ENCODE peak calls at places on chromosome 9, in nine cellular contexts. One of them, this sample, is unnamed.

GRCh38 chr9:71210326-71210725 is 88.9 kb upstream of the TRPM3 start:
- DNase-seq in SK-N-SH: no peak
- DNase-seq in neural crest cell: no peak
- DNase-seq in AG09309: no peak
- DNase-seq in progenitor cell of endocrine pancreas: no peak
- DNase-seq in epithelial cell of esophagus: no peak
- DNase-seq in left lung: no peak
- DNase-seq in HFF-Myc: no peak
- DNase-seq in choroid plexus epithelial cell: no peak
- DNase-seq in this sample: no peak

GRCh38 chr9:98057095-98057799 is 715 bp downstream of the NANS start:
- DNase-seq in SK-N-SH: no peak
- DNase-seq in neural crest cell: no peak
- DNase-seq in AG09309: no peak
- DNase-seq in progenitor cell of endocrine pancreas: no peak
- DNase-seq in epithelial cell of esophagus: no peak
- DNase-seq in left lung: no peak
- DNase-seq in HFF-Myc: no peak
- DNase-seq in choroid plexus epithelial cell: peak
- DNase-seq in this sample: no peak

GRCh38 chr9:135898634-135899407 is 8.5 kb downstream of the CAMSAP1 start:
- DNase-seq in SK-N-SH: no peak
- DNase-seq in neural crest cell: no peak
- DNase-seq in AG09309: peak
- DNase-seq in progenitor cell of endocrine pancreas: no peak
- DNase-seq in epithelial cell of esophagus: no peak
- DNase-seq in left lung: no peak
- DNase-seq in HFF-Myc: peak
- DNase-seq in choroid plexus epithelial cell: no peak
- DNase-seq in this sample: no peak

GRCh38 chr9:90600029-90600428 is 42.6 kb downstream of the DIRAS2 start:
- DNase-seq in SK-N-SH: no peak
- DNase-seq in neural crest cell: no peak
- DNase-seq in AG09309: no peak
- DNase-seq in progenitor cell of endocrine pancreas: no peak
- DNase-seq in epithelial cell of esophagus: peak
- DNase-seq in left lung: no peak
- DNase-seq in HFF-Myc: no peak
- DNase-seq in choroid plexus epithelial cell: no peak
- DNase-seq in this sample: no peak

GRCh38 chr9:35814106-35814840 is 569 bp downstream of the HINT2 start:
- DNase-seq in SK-N-SH: peak
- DNase-seq in neural crest cell: peak
- DNase-seq in AG09309: no peak
- DNase-seq in progenitor cell of endocrine pancreas: peak
- DNase-seq in epithelial cell of esophagus: peak
- DNase-seq in left lung: peak
- DNase-seq in HFF-Myc: no peak
- DNase-seq in choroid plexus epithelial cell: peak
- DNase-seq in this sample: no peak

GRCh38 chr9:109387206-109387605 is 66.3 kb upstream of the EPB41L4B start:
- DNase-seq in SK-N-SH: no peak
- DNase-seq in neural crest cell: no peak
- DNase-seq in AG09309: no peak
- DNase-seq in progenitor cell of endocrine pancreas: no peak
- DNase-seq in epithelial cell of esophagus: no peak
- DNase-seq in left lung: no peak
- DNase-seq in HFF-Myc: no peak
- DNase-seq in choroid plexus epithelial cell: no peak
- DNase-seq in this sample: no peak

GRCh38 chr9:34430843-34431437 is 27.4 kb downstream of the FAM219A start:
- DNase-seq in SK-N-SH: peak
- DNase-seq in neural crest cell: peak
- DNase-seq in AG09309: no peak
- DNase-seq in progenitor cell of endocrine pancreas: peak
- DNase-seq in epithelial cell of esophagus: peak
- DNase-seq in left lung: peak
- DNase-seq in HFF-Myc: no peak
- DNase-seq in choroid plexus epithelial cell: peak
- DNase-seq in this sample: no peak

GRCh38 chr9:135968083-135968476 is 6.9 kb upstream of the UBAC1 start:
- DNase-seq in SK-N-SH: no peak
- DNase-seq in neural crest cell: no peak
- DNase-seq in AG09309: no peak
- DNase-seq in progenitor cell of endocrine pancreas: no peak
- DNase-seq in epithelial cell of esophagus: no peak
- DNase-seq in left lung: no peak
- DNase-seq in HFF-Myc: no peak
- DNase-seq in choroid plexus epithelial cell: peak
- DNase-seq in this sample: no peak

GRCh38 chr9:75976549-75976948 is 86.1 kb downstream of the PCSK5 start:
- DNase-seq in SK-N-SH: no peak
- DNase-seq in neural crest cell: no peak
- DNase-seq in AG09309: no peak
- DNase-seq in progenitor cell of endocrine pancreas: no peak
- DNase-seq in epithelial cell of esophagus: no peak
- DNase-seq in left lung: no peak
- DNase-seq in HFF-Myc: no peak
- DNase-seq in choroid plexus epithelial cell: no peak
- DNase-seq in this sample: no peak

GRCh38 chr9:75974006-75974766 is 83.7 kb downstream of the PCSK5 start:
- DNase-seq in SK-N-SH: no peak
- DNase-seq in neural crest cell: no peak
- DNase-seq in AG09309: peak
- DNase-seq in progenitor cell of endocrine pancreas: no peak
- DNase-seq in epithelial cell of esophagus: no peak
- DNase-seq in left lung: no peak
- DNase-seq in HFF-Myc: no peak
- DNase-seq in choroid plexus epithelial cell: no peak
- DNase-seq in this sample: no peak

GRCh38 chr9:75983320-75983719 is 92.8 kb downstream of the PCSK5 start:
- DNase-seq in SK-N-SH: no peak
- DNase-seq in neural crest cell: no peak
- DNase-seq in AG09309: no peak
- DNase-seq in progenitor cell of endocrine pancreas: no peak
- DNase-seq in epithelial cell of esophagus: no peak
- DNase-seq in left lung: no peak
- DNase-seq in HFF-Myc: no peak
- DNase-seq in choroid plexus epithelial cell: no peak
- DNase-seq in this sample: no peak

DNA sequence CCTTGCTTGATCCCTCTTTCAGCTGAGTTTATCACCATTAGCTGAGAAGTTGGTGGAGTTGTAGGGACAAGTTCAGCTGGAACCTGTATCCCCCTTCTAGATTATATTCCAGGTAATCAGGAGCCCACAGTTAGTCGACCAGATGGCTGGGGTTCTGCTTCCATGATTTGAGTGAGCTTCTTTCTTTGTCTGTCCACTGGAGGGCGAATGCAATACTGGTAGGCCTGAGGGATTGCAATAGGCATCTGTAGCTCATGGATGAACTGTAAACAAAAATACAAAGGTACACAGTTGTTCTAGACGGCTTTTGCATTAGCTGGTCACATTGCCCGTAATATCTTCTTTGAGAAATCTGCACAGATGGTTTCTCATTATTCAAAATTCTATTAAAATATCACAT is 88.9 kb downstream of the PCSK5 start:
- DNase-seq in SK-N-SH: no peak
- DNase-seq in neural crest cell: no peak
- DNase-seq in AG09309: no peak
- DNase-seq in progenitor cell of endocrine pancreas: no peak
- DNase-seq in epithelial cell of esophagus: peak
- DNase-seq in left lung: no peak
- DNase-seq in HFF-Myc: peak
- DNase-seq in choroid plexus epithelial cell: peak
- DNase-seq in this sample: no peak
- TF ChIP-seq CTCF in SK-N-SH: peak
- TF ChIP-seq CTCF in neural crest cell: peak
- TF ChIP-seq CTCF in AG09309: peak
- TF ChIP-seq CTCF in progenitor cell of endocrine pancreas: peak
- TF ChIP-seq CTCF in epithelial cell of esophagus: peak
- TF ChIP-seq CTCF in left lung: no peak
- TF ChIP-seq CTCF in HFF-Myc: peak
- TF ChIP-seq CTCF in choroid plexus epithelial cell: peak
- TF ChIP-seq CTCF in this sample: no peak

DNA sequence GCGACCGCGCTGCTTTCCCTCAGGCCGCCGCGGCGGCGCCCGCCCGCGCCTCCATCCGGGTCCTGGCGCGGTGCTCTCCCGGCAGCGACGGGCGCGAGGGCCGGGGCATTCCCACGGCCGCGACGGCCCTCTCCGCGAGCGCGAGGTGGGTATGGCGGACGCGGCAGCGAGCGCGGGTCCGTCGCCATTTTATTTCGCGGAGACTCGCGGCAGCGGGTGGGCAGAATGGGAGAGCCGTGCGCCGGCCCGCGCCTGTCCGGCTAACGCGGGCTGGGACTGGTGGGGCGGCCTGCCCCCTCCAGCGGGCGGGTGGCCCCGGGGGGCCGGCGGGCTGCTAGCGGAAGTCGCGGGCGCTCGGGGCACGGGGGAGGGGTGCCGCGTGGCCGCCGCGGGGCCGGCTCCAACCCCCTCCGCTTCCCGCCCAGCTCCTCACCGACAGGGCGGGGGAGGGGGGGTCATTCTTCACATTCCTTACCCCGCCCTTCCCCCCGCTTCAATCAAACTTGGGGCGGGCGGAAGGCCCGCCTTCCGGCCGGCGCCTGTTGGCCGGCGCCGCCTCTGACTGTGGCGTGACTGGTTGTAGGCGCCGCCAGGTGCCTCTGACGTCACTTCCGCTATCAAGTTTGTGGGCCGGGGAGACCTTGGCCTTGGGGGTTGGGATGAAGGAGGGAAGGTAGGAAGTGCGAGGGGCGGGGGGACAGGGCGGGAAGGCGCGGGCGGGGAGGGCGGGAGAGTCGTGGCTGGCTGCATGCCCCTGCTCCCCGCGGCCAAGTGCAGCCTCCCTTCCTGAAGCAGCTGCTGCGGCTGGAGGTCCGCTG is 82.2 kb downstream of the PTPDC1 start:
- DNase-seq in SK-N-SH: peak
- DNase-seq in neural crest cell: peak
- DNase-seq in AG09309: peak
- DNase-seq in progenitor cell of endocrine pancreas: peak
- DNase-seq in epithelial cell of esophagus: peak
- DNase-seq in left lung: peak
- DNase-seq in HFF-Myc: peak
- DNase-seq in choroid plexus epithelial cell: peak
- DNase-seq in this sample: peak
- TF ChIP-seq CTCF in SK-N-SH: no peak
- TF ChIP-seq CTCF in neural crest cell: peak
- TF ChIP-seq CTCF in AG09309: no peak
- TF ChIP-seq CTCF in progenitor cell of endocrine pancreas: peak
- TF ChIP-seq CTCF in epithelial cell of esophagus: no peak
- TF ChIP-seq CTCF in left lung: no peak
- TF ChIP-seq CTCF in HFF-Myc: no peak
- TF ChIP-seq CTCF in choroid plexus epithelial cell: no peak
- TF ChIP-seq CTCF in this sample: no peak

GRCh38 chr9:120875954-120876841 is 790 bp downstream of the PHF19 start:
- DNase-seq in SK-N-SH: peak
- DNase-seq in neural crest cell: peak
- DNase-seq in AG09309: no peak
- DNase-seq in progenitor cell of endocrine pancreas: peak
- DNase-seq in epithelial cell of esophagus: peak
- DNase-seq in left lung: peak
- DNase-seq in HFF-Myc: peak
- DNase-seq in choroid plexus epithelial cell: peak
- DNase-seq in this sample: peak
- TF ChIP-seq CTCF in SK-N-SH: peak
- TF ChIP-seq CTCF in neural crest cell: no peak
- TF ChIP-seq CTCF in AG09309: no peak
- TF ChIP-seq CTCF in progenitor cell of endocrine pancreas: peak
- TF ChIP-seq CTCF in epithelial cell of esophagus: no peak
- TF ChIP-seq CTCF in left lung: no peak
- TF ChIP-seq CTCF in HFF-Myc: peak
- TF ChIP-seq CTCF in choroid plexus epithelial cell: peak
- TF ChIP-seq CTCF in this sample: no peak

GRCh38 chr9:134291452-134291881 is 34.8 kb upstream of the RXRA start:
- DNase-seq in SK-N-SH: no peak
- DNase-seq in neural crest cell: no peak
- DNase-seq in AG09309: no peak
- DNase-seq in progenitor cell of endocrine pancreas: no peak
- DNase-seq in epithelial cell of esophagus: no peak
- DNase-seq in left lung: no peak
- DNase-seq in HFF-Myc: no peak
- DNase-seq in choroid plexus epithelial cell: no peak
- DNase-seq in this sample: no peak

GRCh38 chr9:134294228-134295071 is 31.8 kb upstream of the RXRA start:
- DNase-seq in SK-N-SH: peak
- DNase-seq in neural crest cell: no peak
- DNase-seq in AG09309: no peak
- DNase-seq in progenitor cell of endocrine pancreas: no peak
- DNase-seq in epithelial cell of esophagus: no peak
- DNase-seq in left lung: no peak
- DNase-seq in HFF-Myc: no peak
- DNase-seq in choroid plexus epithelial cell: peak
- DNase-seq in this sample: no peak

GRCh38 chr9:134293576-134294227 is 32.6 kb upstream of the RXRA start:
- DNase-seq in SK-N-SH: peak
- DNase-seq in neural crest cell: no peak
- DNase-seq in AG09309: no peak
- DNase-seq in progenitor cell of endocrine pancreas: no peak
- DNase-seq in epithelial cell of esophagus: no peak
- DNase-seq in left lung: no peak
- DNase-seq in HFF-Myc: no peak
- DNase-seq in choroid plexus epithelial cell: peak
- DNase-seq in this sample: no peak

GRCh38 chr9:134291961-134292871 is 34.0 kb upstream of the RXRA start:
- DNase-seq in SK-N-SH: no peak
- DNase-seq in neural crest cell: no peak
- DNase-seq in AG09309: no peak
- DNase-seq in progenitor cell of endocrine pancreas: no peak
- DNase-seq in epithelial cell of esophagus: no peak
- DNase-seq in left lung: no peak
- DNase-seq in HFF-Myc: no peak
- DNase-seq in choroid plexus epithelial cell: no peak
- DNase-seq in this sample: no peak

GRCh38 chr9:134293031-134293521 is 33.2 kb upstream of the RXRA start:
- DNase-seq in SK-N-SH: no peak
- DNase-seq in neural crest cell: no peak
- DNase-seq in AG09309: no peak
- DNase-seq in progenitor cell of endocrine pancreas: no peak
- DNase-seq in epithelial cell of esophagus: no peak
- DNase-seq in left lung: no peak
- DNase-seq in HFF-Myc: no peak
- DNase-seq in choroid plexus epithelial cell: no peak
- DNase-seq in this sample: no peak
- TF ChIP-seq CTCF in SK-N-SH: no peak
- TF ChIP-seq CTCF in neural crest cell: no peak
- TF ChIP-seq CTCF in AG09309: no peak
- TF ChIP-seq CTCF in progenitor cell of endocrine pancreas: no peak
- TF ChIP-seq CTCF in epithelial cell of esophagus: no peak
- TF ChIP-seq CTCF in left lung: no peak
- TF ChIP-seq CTCF in HFF-Myc: no peak
- TF ChIP-seq CTCF in choroid plexus epithelial cell: no peak
- TF ChIP-seq CTCF in this sample: no peak

This sample was measured in natural killer cell.